ENCODE peak calls at places on chromosomes 6 and 20, in five cellular contexts. B is left lung; S is fibroblast of mammary gland; Z is AG04450; D is CD4-positive, alpha-beta T cell. F is an unnamed sample.

GRCh38 chr6:20599302-20600051 is 65.2 kb downstream of the CDKAL1 start:
- DNase-seq in B (no peak), S (no peak), Z (no peak), D (no peak), F (no peak)

GRCh38 chr20:57793421-57793820 is 83.6 kb upstream of the PMEPA1 start:
- DNase-seq in B (no peak), S (no peak), Z (no peak), D (no peak), F (no peak)

GRCh38 chr20:47578543-47578942 is 76.9 kb downstream of the NCOA3 start:
- DNase-seq in B (no peak), S (peak), Z (no peak), D (no peak), F (no peak)

GRCh38 chr6:138310294-138310693 is 67.4 kb upstream of the SMIM28 start:
- DNase-seq in B (no peak), S (peak), Z (no peak), D (no peak), F (no peak)

GRCh38 chr6:136576821-136577220 is 26.6 kb upstream of the MAP7 start:
- DNase-seq in B (no peak), S (no peak), Z (no peak), D (no peak), F (no peak)

GRCh38 chr6:89035252-89036106 is 45.1 kb upstream of the PNRC1 start:
- DNase-seq in B (peak), S (peak), Z (peak), D (no peak), F (peak)

GRCh38 chr6:111503194-111503593 is 20.2 kb upstream of the REV3L start:
- DNase-seq in B (no peak), S (peak), Z (no peak), D (no peak), F (no peak)

GRCh38 chr6:154301086-154301625 is 55.4 kb downstream of the IPCEF1 start:
- DNase-seq in B (no peak), S (no peak), Z (no peak), D (no peak), F (no peak)

DNA sequence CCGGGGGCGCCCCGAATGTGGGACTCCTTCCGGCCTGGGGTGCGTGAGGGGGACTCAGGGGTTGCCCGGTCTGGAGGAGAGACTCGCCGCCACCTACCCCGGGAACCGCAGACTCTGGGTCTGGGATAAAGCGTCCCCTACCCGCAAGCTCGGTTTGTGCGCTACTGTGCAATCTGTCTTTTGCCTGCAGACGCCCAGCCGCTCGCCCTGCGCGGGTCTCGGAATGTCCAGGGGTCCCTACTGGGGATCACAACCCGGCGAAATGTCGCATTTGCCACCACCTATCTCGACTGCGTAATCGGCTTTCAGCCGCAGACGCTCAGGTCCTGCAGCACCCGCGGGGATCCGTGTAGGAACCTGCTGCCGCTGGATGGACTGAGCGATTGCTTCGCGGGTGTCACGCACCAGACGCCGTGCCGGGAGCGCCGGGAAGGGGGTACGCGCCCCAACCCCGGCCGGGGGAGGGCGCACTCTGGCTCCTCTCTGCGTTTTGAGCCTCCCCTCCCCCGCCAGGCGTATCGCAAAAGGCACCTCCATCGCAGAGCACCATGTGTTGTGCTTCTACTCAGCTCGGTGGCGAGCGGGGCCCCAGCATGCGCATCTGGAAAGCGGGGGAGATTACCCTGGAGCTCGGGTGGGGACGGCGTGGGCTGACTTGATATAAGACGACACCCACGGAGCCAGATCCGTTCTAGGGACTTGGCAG is 824 bp upstream of the PTPRA start:
- DNase-seq in B (peak), S (peak), Z (no peak), D (peak), F (no peak)
- TF ChIP-seq CTCF in B (peak), S (peak), Z (peak), D (peak), F (no peak)

GRCh38 chr6:46677314-46677654 is 10.4 kb upstream of the TDRD6 start:
- DNase-seq in B (no peak), S (no peak), Z (no peak), D (no peak), F (no peak)
- TF ChIP-seq CTCF in B (no peak), S (peak), Z (peak), D (no peak), F (no peak)

GRCh38 chr20:41469868-41470267 is 103.2 kb upstream of the EMILIN3 start:
- DNase-seq in B (no peak), S (peak), Z (no peak), D (no peak), F (no peak)

GRCh38 chr20:41467690-41468089 is 101.1 kb upstream of the EMILIN3 start:
- DNase-seq in B (no peak), S (no peak), Z (no peak), D (no peak), F (no peak)

GRCh38 chr20:41466836-41467619 is 100.4 kb upstream of the EMILIN3 start:
- DNase-seq in B (no peak), S (no peak), Z (no peak), D (no peak), F (no peak)

GRCh38 chr20:41470362-41471095 is 103.9 kb upstream of the EMILIN3 start:
- DNase-seq in B (no peak), S (no peak), Z (no peak), D (no peak), F (no peak)

GRCh38 chr20:41468994-41469600 is 102.5 kb upstream of the EMILIN3 start:
- DNase-seq in B (no peak), S (no peak), Z (no peak), D (no peak), F (no peak)
- TF ChIP-seq CTCF in B (no peak), S (no peak), Z (no peak), D (no peak), F (no peak)

GRCh38 chr20:43842126-43843020 is 72.3 kb upstream of the TOX2 start:
- DNase-seq in B (no peak), S (peak), Z (no peak), D (no peak), F (no peak)

GRCh38 chr20:43837856-43838702 is 76.6 kb upstream of the TOX2 start:
- DNase-seq in B (no peak), S (no peak), Z (no peak), D (no peak), F (no peak)

GRCh38 chr20:43838703-43839060 is 76.0 kb upstream of the TOX2 start:
- DNase-seq in B (no peak), S (no peak), Z (no peak), D (no peak), F (no peak)

GRCh38 chr20:43839793-43840199 is 74.9 kb upstream of the TOX2 start:
- DNase-seq in B (no peak), S (no peak), Z (no peak), D (no peak), F (no peak)

DNA sequence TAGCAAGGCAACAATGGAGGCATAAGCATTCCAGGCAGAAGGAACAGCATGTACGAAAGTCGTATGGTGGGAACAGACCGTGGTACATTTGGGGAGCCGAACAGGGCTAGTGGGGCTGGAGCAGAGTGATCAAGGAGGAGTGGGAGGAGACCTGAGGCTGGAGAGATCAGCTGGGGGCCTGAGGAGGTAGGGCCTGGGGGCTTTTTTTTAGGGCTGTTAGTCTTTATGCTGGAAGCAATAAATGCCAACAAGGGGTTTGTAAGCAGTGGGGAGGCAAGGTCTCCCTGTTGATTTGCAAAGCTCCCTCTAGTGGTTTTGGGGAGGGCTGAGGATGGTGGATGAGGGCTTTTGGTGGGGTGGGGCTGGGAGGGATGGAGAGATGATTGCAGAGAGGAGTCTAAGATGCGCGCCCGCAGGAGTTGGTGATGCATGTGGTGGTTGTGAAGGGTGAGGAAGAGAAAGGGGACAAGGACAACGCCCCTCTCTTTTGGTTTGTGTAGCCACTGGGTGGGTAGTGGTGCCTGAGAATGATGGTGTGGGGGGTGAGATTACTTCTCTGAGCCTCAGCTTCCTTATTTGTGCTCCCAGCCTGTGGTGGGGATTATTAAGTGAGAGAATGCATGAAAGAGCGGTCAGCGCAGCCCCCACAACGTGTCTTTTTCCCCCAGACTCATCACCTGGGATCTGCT is 74.1 kb upstream of the TOX2 start:
- DNase-seq in B (no peak), S (peak), Z (no peak), D (peak), F (no peak)
- TF ChIP-seq CTCF in B (no peak), S (peak), Z (peak), D (no peak), F (no peak)